ENCODE peak calls at places on chromosomes 4 and X, in six cellular contexts. S is cardiac muscle cell, Z is hepatocyte, L is sigmoid colon, U is fibroblast of pulmonary artery, H is lung. V is an unnamed sample.

GRCh38 chr4:28082686-28083390 is 1222.2 kb downstream of the STIM2 start:
- DNase-seq in Z (no peak), L (no peak), S (no peak), U (no peak), H (no peak), V (no peak)

GRCh38 chrX:36856849-36857248 is 151.3 kb upstream of the FAM47C start:
- DNase-seq in U (peak), H (no peak), S (peak), L (no peak), Z (no peak), V (no peak)

GRCh38 chr4:46793036-46793435 is 116.0 kb downstream of the COX7B2 start:
- DNase-seq in L (no peak), U (no peak), Z (peak), S (no peak), H (no peak), V (no peak)

GRCh38 chrX:16222123-16222522 is 54.8 kb downstream of the MAGEB17 start:
- DNase-seq in L (no peak), Z (no peak), U (peak), H (no peak), S (peak), V (no peak)

GRCh38 chr4:56656346-56656643 is 24.8 kb downstream of the HOPX start:
- DNase-seq in L (no peak), S (no peak), Z (peak), U (no peak), H (no peak), V (no peak)

GRCh38 chr4:127559981-127560380 is 72.8 kb upstream of the INTU start:
- DNase-seq in S (no peak), U (no peak), H (no peak), L (no peak), Z (no peak), V (no peak)

GRCh38 chrX:107610667-107611066 is 17.6 kb upstream of the PRPS1 start:
- DNase-seq in S (no peak), L (no peak), U (no peak), Z (no peak), H (no peak), V (no peak)

GRCh38 chr4:38319456-38320348 is 344.3 kb upstream of the KLF3 start:
- DNase-seq in U (peak), Z (peak), H (peak), S (peak), L (peak), V (no peak)

GRCh38 chrX:29561417-29561816 is 653.9 kb upstream of the MAGEB2 start:
- DNase-seq in H (no peak), S (peak), L (no peak), U (peak), Z (no peak), V (no peak)

GRCh38 chr4:7826909-7827306 is 112.8 kb downstream of the AFAP1 start:
- DNase-seq in Z (no peak), U (no peak), L (peak), H (no peak), S (no peak), V (no peak)

DNA sequence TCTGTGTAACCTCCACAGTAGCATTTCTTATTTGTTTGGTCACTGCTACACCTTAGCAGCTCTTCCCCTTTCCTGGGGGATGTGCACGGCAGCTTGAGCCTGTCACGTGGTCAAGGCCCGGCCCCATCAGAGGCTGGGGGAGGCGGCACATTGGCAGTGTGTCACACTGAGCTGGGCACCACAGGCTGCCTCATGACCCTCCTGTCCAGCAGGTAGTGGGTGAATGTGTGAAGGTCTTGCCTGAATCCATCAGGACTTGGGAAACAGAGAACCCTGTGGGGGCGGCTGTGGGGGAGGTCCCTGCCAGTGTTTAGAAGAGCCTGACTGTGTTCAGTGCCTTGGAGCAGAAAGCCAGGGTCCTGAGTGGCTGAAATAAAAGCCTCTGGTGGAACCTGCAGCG is 33.2 kb downstream of the WFS1 start:
- DNase-seq in Z (no peak), S (no peak), L (no peak), U (no peak), H (no peak), V (no peak)
- TF ChIP-seq CTCF in Z (no peak), S (no peak), L (no peak), U (no peak), H (no peak), V (no peak)

GRCh38 chr4:21130606-21131005 is 430.3 kb downstream of the PACRGL start:
- DNase-seq in H (no peak), U (no peak), L (no peak), S (no peak), Z (no peak), V (no peak)

GRCh38 chr4:21136231-21136630 is 436.0 kb downstream of the PACRGL start:
- DNase-seq in S (no peak), L (no peak), H (no peak), U (no peak), Z (no peak), V (no peak)

GRCh38 chr4:21139327-21139726 is 439.1 kb downstream of the PACRGL start:
- DNase-seq in H (no peak), S (no peak), Z (no peak), U (no peak), L (no peak), V (no peak)

GRCh38 chr4:21134994-21135393 is 434.7 kb downstream of the PACRGL start:
- DNase-seq in U (peak), H (no peak), S (peak), L (no peak), Z (peak), V (no peak)
- TF ChIP-seq CTCF in U (peak), H (no peak), S (no peak), L (peak), Z (peak), V (peak)

DNA sequence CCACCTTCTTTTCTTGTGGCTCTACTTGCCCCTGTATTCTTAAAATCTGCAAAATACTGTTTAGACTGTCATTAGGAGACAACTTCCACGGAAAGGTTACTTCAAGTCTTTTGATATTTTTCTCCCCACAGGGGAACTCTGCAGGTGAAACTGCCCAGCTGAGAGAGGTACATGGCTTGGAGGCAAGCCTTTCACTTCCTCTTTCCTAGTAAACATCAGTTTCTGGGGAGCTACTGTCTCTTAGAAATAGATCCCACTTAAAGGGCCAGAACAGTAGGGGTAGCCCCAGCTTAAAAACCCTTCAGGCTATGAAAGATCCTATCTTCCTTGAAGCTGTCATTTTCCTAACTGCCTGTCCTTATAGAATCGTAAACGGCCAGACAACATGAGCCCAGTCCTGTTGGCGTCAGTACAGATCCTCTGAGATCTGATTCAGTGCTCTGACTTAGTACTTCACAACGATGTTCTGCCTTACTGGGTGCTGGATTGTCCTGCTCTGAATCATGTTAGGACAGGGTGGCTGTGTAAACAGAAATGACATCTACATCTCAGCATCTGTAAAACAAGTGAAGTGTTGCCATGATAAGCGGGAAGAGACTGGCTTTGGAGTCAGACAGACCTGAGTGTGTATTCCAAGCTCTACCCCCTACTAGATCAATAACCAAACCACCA is 102.1 kb downstream of the ITIH6 start:
- DNase-seq in U (no peak), L (no peak), H (no peak), S (no peak), Z (no peak), V (no peak)
- TF ChIP-seq CTCF in U (no peak), L (no peak), H (no peak), S (no peak), Z (no peak), V (no peak)

GRCh38 chr4:133151681-133152329 is 2.7 kb downstream of the PCDH10 start:
- DNase-seq in L (peak), Z (peak), H (no peak), S (peak), U (peak), V (no peak)
- TF ChIP-seq CTCF in L (no peak), Z (peak), H (no peak), S (peak), U (no peak), V (peak)

GRCh38 chrX:7194606-7195005 is 46.7 kb upstream of the PUDP start:
- DNase-seq in L (no peak), Z (no peak), H (no peak), S (no peak), U (no peak), V (no peak)

GRCh38 chrX:7190157-7190556 is 42.2 kb upstream of the PUDP start:
- DNase-seq in H (no peak), L (no peak), Z (no peak), U (no peak), S (no peak), V (no peak)

GRCh38 chrX:7192871-7193270 is 44.9 kb upstream of the PUDP start:
- DNase-seq in S (no peak), Z (no peak), L (no peak), H (no peak), U (no peak), V (no peak)

DNA sequence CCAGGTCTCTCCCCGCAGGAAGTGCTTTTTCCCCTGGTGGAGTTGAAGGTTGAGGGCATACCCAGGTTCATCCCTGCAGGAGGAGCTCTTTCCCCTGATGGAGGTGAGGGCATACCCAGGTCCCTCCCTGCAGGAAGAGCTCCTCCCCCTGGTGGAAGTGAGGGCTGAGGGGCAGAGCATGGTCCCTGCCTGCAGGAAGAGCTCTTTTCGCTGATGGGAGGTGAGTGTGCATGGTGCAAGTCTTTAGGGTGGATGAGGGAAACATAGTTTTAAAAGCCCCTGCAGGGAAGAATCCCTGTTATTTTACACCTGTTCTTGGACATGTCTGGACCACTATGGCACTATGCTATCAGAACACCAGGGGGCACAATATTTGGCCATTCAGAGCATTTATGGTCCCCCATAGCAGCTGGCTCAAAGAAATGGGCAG is 43.7 kb upstream of the PUDP start:
- DNase-seq in L (no peak), U (no peak), S (no peak), H (no peak), Z (no peak), V (no peak)
- TF ChIP-seq CTCF in L (no peak), U (no peak), S (no peak), H (no peak), Z (no peak), V (peak)

DNA sequence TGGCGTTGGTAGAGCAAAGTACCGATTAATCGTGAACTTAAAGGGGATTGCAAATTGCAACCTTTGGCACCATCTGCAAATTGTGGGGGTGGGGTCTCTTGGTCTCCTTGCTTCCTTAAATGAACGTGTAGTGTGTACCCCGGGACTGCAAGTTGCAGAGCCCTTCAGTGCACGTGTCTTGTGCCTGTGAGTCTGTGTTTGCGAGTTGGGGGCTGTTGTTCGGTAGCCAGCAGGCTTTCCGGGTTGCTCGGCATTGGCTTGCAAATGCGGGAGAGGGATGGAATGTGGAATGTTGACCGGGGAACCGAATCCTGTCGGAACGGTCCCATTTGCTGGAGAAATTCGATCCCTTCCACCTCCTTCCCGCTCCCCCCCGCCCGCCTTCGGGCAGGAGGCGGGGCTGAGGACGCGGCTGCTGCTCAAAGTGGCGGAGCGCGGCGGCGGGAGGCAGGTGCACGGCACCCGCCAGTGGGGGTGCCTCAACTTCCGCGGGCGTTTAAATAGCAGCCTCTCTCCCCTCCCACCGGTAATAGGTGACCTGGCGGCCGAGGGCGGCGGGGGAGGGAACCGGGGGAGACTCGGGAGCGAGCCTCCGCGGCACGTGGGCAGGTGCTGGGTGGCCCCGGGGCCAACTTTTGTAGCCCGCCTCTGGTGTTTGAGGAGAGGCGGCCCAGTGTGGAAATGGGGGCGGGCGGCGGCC is 1.5 kb downstream of the JADE1 start:
- DNase-seq in H (peak), Z (peak), U (peak), L (peak), S (peak), V (no peak)
- TF ChIP-seq CTCF in H (no peak), Z (peak), U (no peak), L (no peak), S (no peak), V (no peak)

DNA sequence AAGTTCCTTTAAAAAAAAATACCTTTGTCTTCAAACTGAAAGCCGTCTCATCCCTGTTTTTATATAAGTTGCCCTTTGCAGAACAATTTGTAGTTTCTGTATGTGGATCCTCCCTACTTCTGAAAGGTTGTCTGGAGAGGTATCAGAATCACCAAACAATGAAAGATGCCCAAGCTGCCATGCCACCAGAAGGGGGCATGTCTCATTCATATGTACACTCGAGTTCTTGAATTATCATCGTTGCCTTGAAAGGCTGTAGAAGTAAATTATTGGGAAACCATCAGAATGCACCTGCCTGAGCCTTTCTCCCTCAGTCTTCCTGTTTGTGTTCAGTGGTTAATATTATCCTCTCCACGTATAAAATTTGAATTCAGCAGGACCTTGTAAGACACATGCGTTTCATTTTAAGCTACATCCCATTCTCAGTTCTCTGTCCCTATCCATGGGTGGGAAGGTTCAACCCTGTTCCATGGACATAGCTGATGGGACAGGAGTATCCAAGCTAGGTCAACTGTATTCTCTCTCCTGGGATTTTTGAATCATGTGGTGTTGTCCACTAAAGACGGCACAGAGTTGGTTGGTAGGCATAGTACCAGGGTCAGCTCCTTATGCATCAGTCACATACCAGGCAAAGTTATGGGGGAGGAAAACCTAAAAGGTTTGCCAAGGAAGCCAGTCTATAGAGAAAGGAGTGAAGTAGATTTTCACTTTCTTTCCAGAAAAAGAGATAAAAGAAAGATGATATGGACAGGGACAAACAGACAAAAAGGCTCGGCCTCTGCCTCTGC is 24.0 kb downstream of the GALNT7 start:
- DNase-seq in L (no peak), S (no peak), H (no peak), U (no peak), Z (no peak), V (no peak)
- TF ChIP-seq CTCF in L (no peak), S (no peak), H (no peak), U (peak), Z (no peak), V (peak)

GRCh38 chr4:184097240-184097619 is 120.4 kb downstream of the ENPP6 start:
- DNase-seq in H (peak), U (no peak), Z (no peak), L (peak), S (peak), V (no peak)
- TF ChIP-seq CTCF in H (no peak), U (no peak), Z (peak), L (peak), S (peak), V (no peak)

V was measured in chondrocyte.